ENCODE peak calls at places on chromosomes 1 and 21, in seven cellular contexts. H is chondrocyte, N is suprapubic skin, D is H4, S is left ventricle myocardium superior, W is GM10248, U is Caco-2. A is an unnamed sample.

GRCh38 chr1:48043524-48043923 is 46.3 kb upstream of the TRABD2B start:
- DNase-seq in D (no peak), U (no peak), W (no peak), H (no peak), S (no peak), N (no peak), A (no peak)

GRCh38 chr1:235253219-235253640 is 74.7 kb downstream of the ARID4B start:
- DNase-seq in U (peak; percentile 77), H (no peak), D (peak; percentile 67), W (peak; percentile 34), N (no peak), S (peak; percentile 34), A (peak; percentile 72)

GRCh38 chr21:39014751-39015150 is 168.5 kb downstream of the PSMG1 start:
- DNase-seq in U (no peak), N (no peak), D (peak; percentile 98), W (no peak), S (no peak), H (no peak), A (peak; percentile 78)

GRCh38 chr1:2545754-2546514 is 10.2 kb upstream of the TNFRSF14 start:
- DNase-seq in N (peak; percentile 96), H (no peak), D (peak; percentile 67), U (peak; percentile 91), W (peak; percentile 97), S (peak; percentile 94), A (peak; percentile 86)

GRCh38 chr1:6461538-6462411 is 4.2 kb downstream of the TNFRSF25 start:
- DNase-seq in W (no peak), D (no peak), S (no peak), N (no peak), H (peak; percentile 92), U (no peak), A (no peak)

GRCh38 chr1:74609810-74610371 is 63.7 kb downstream of the ERICH3 start:
- DNase-seq in W (no peak), S (no peak), H (no peak), U (no peak), N (no peak), D (no peak), A (no peak)

GRCh38 chr1:21234779-21235178 is 55.5 kb downstream of the ECE1 start:
- DNase-seq in U (no peak), H (no peak), S (no peak), N (no peak), W (no peak), D (no peak), A (no peak)

GRCh38 chr21:14690886-14691285 is 144.8 kb upstream of the SAMSN1 start:
- DNase-seq in U (no peak), D (no peak), N (no peak), S (no peak), W (no peak), H (no peak), A (no peak)

GRCh38 chr1:235027862-235028250 is 100.8 kb downstream of the TOMM20 start:
- DNase-seq in S (no peak), U (no peak), D (no peak), W (no peak), H (no peak), N (no peak), A (no peak)

GRCh38 chr1:84103197-84103992 is 40.7 kb upstream of the PRKACB start:
- DNase-seq in D (peak; percentile 82), W (no peak), N (no peak), U (no peak), S (peak; percentile 39), H (no peak), A (peak; percentile 67)

GRCh38 chr1:62492521-62492920 is 55.7 kb downstream of the USP1 start:
- DNase-seq in N (no peak), W (no peak), S (no peak), H (no peak), U (no peak), D (no peak), A (no peak)

GRCh38 chr1:58922302-58923089 is 138.6 kb upstream of the JUN start:
- DNase-seq in N (peak; percentile 80), S (peak; percentile 79), U (no peak), H (no peak), D (peak; percentile 29), W (peak; percentile 37), A (peak; percentile 54)

GRCh38 chr1:222798111-222798510 is 16.7 kb upstream of the DISP1 start:
- DNase-seq in D (peak; percentile 81), W (no peak), S (no peak), U (peak; percentile 48), H (no peak), N (no peak), A (peak; percentile 65)

GRCh38 chr1:47478090-47478489 is 40.2 kb downstream of the FOXD2 start:
- DNase-seq in W (no peak), U (peak; percentile 93), N (peak; percentile 83), H (no peak), S (no peak), D (no peak), A (no peak)

GRCh38 chr1:183023146-183023600 is at the start of gene LAMC1:
- DNase-seq in U (peak; percentile 95), S (peak; percentile 89), N (peak; percentile 84), W (peak; percentile 80), H (peak; percentile 95), D (peak; percentile 77), A (peak; percentile 86)

GRCh38 chr21:38241029-38241740 is 15.6 kb upstream of the KCNJ15 start:
- DNase-seq in N (no peak), D (peak; percentile 68), S (peak; percentile 56), U (no peak), W (no peak), H (no peak), A (peak; percentile 63)

GRCh38 chr1:39490596-39491145 is 765 bp upstream of the BMP8A start:
- DNase-seq in H (peak; percentile 85), D (no peak), S (no peak), U (no peak), N (no peak), W (no peak), A (no peak)

GRCh38 chr1:203196371-203196770 is 9.9 kb upstream of the CHI3L1 start:
- DNase-seq in D (no peak), S (no peak), H (no peak), N (no peak), U (no peak), W (no peak), A (no peak)

GRCh38 chr1:231803353-231803752 is 176.8 kb downstream of the DISC1 start:
- DNase-seq in W (no peak), D (no peak), H (no peak), N (no peak), U (no peak), S (no peak), A (no peak)